ENCODE peak calls at places on chromosomes 2 and 18, in ten cellular contexts. D, S, X, F, A, H, M, B, L and E are unnamed samples.
A peak's percentile ranks its signal among the peaks of the same experiment; 100 is the strongest.

GRCh38 chr18:34772887-34773286 is 62.8 kb downstream of the DTNA start:
- DNase-seq in L (peak; percentile 46), B (no peak), H (no peak), A (no peak), F (no peak), M (no peak), S (no peak), D (peak; percentile 68), X (no peak), E (no peak)

GRCh38 chr18:6722680-6723079 is 6.8 kb upstream of the ARHGAP28 start:
- DNase-seq in M (no peak), D (no peak), S (no peak), B (no peak), H (no peak), F (no peak), A (no peak), X (no peak), L (no peak), E (no peak)

GRCh38 chr2:96427917-96428316 is 77.2 kb downstream of the NEURL3 start:
- DNase-seq in D (peak; percentile 82), H (peak; percentile 92), B (no peak), S (no peak), F (no peak), A (no peak), L (peak; percentile 48), X (no peak), M (no peak), E (peak; percentile 82)

GRCh38 chr2:177242136-177242987 is 22.2 kb downstream of the NFE2L2 start:
- DNase-seq in L (peak; percentile 97), H (peak; percentile 91), B (no peak), F (no peak), M (no peak), D (peak; percentile 96), S (no peak), A (no peak), X (no peak), E (peak; percentile 84)

GRCh38 chr2:195592101-195592500 is 64.9 kb upstream of the SLC39A10 start:
- DNase-seq in B (no peak), F (no peak), S (no peak), L (no peak), D (no peak), A (no peak), H (no peak), X (no peak), M (no peak), E (no peak)

GRCh38 chr18:44602845-44603244 is 77.8 kb upstream of the SETBP1 start:
- DNase-seq in A (no peak), B (no peak), F (no peak), M (no peak), X (no peak), H (no peak), S (no peak), L (peak; percentile 16), D (peak; percentile 74), E (no peak)

GRCh38 chr2:7028846-7029245 is 111.6 kb downstream of the RNF144A start:
- DNase-seq in F (no peak), M (no peak), S (no peak), H (no peak), L (no peak), A (no peak), D (no peak), X (no peak), B (no peak), E (no peak)

GRCh38 chr2:175251425-175252041 is 70.0 kb upstream of the ATP5MC3 start:
- DNase-seq in B (no peak), H (peak; percentile 32), A (no peak), D (peak; percentile 44), S (no peak), M (no peak), L (peak; percentile 45), X (peak; percentile 20), F (no peak), E (peak; percentile 24)

GRCh38 chr2:70850905-70851304 is 15.3 kb upstream of the CD207 start:
- DNase-seq in A (no peak), H (no peak), S (no peak), D (no peak), F (no peak), B (no peak), L (no peak), X (no peak), M (no peak), E (no peak)

GRCh38 chr2:9310827-9311226 is 104.2 kb downstream of the ASAP2 start:
- DNase-seq in B (no peak), F (no peak), L (peak; percentile 37), S (no peak), D (peak; percentile 47), A (no peak), H (peak; percentile 24), M (no peak), X (no peak), E (peak; percentile 12)

GRCh38 chr18:9851511-9851910 is 34.3 kb upstream of the TXNDC2 start:
- DNase-seq in S (no peak), F (no peak), X (no peak), B (no peak), D (no peak), A (no peak), M (no peak), H (no peak), L (no peak), E (no peak)

GRCh38 chr2:152441961-152442360 is 107.0 kb downstream of the FMNL2 start:
- DNase-seq in L (no peak), A (no peak), F (no peak), D (no peak), H (no peak), S (no peak), B (no peak), X (no peak), M (no peak), E (no peak)

GRCh38 chr18:79410171-79410641 is 14.5 kb downstream of the NFATC1 start:
- DNase-seq in L (no peak), A (no peak), D (no peak), H (no peak), M (no peak), S (no peak), F (no peak), B (no peak), X (no peak), E (no peak)

GRCh38 chr2:91442246-91442905 is 2750.9 kb downstream of the RPIA start:
- DNase-seq in S (no peak), F (peak; percentile 24), A (no peak), X (no peak), L (no peak), M (peak; percentile 42), B (peak; percentile 6), H (no peak), D (no peak), E (no peak)

GRCh38 chr2:225400060-225400511 is 576 bp downstream of the NYAP2 start:
- DNase-seq in M (no peak), L (peak; percentile 74), B (no peak), S (peak; percentile 44), F (no peak), X (peak; percentile 68), A (no peak), H (no peak), D (peak; percentile 63), E (no peak)

GRCh38 chr2:58834404-58834803 is 593.3 kb upstream of the FANCL start:
- DNase-seq in D (peak; percentile 58), M (no peak), B (no peak), A (no peak), L (peak; percentile 34), X (no peak), S (peak; percentile 65), H (no peak), F (no peak), E (no peak)

GRCh38 chr2:102848366-102848839 is 86.6 kb downstream of the TMEM182 start:
- DNase-seq in F (no peak), M (peak; percentile 30), X (peak; percentile 73), D (peak; percentile 2), S (peak; percentile 68), A (no peak), L (peak; percentile 55), H (no peak), B (no peak), E (no peak)

GRCh38 chr2:9737053-9737875 is 106.0 kb upstream of the TAF1B start:
- DNase-seq in F (no peak), M (no peak), L (peak; percentile 35), A (no peak), H (no peak), S (no peak), D (peak; percentile 42), X (no peak), B (no peak), E (no peak)

GRCh38 chr18:76265375-76266225 is 229.4 kb downstream of the ZNF516 start:
- DNase-seq in F (no peak), H (no peak), M (no peak), A (no peak), L (peak; percentile 17), D (peak; percentile 67), S (no peak), X (no peak), B (no peak), E (no peak)

GRCh38 chr2:170222298-170222697 is 44.4 kb downstream of the MYO3B start:
- DNase-seq in M (no peak), H (no peak), A (no peak), X (no peak), L (peak; percentile 49), F (no peak), B (no peak), S (no peak), D (peak; percentile 19), E (no peak)